ENCODE peak calls at places on chromosome 11, in six cellular contexts. One of them, this sample, is unnamed.

GRCh38 chr11:104967493-104968364 is 645 bp downstream of the CASP4 start:
- DNase-seq in CD8-positive, alpha-beta memory T cell: no peak
- DNase-seq in AG10803: no peak
- DNase-seq in effector CD8-positive, alpha-beta T cell: no peak
- DNase-seq in stimulated activated CD4-positive, alpha-beta T cell treated with anti-CD3 and anti-CD28 coated beads, Interleukin-4, amount 100 ng/mL, for 48 hours: no peak
- DNase-seq in ACHN: peak; percentile 8
- DNase-seq in this sample: no peak

GRCh38 chr11:92149996-92150395 is 74.6 kb upstream of the FAT3 start:
- DNase-seq in ACHN: no peak
- DNase-seq in CD8-positive, alpha-beta memory T cell: no peak
- DNase-seq in effector CD8-positive, alpha-beta T cell: no peak
- DNase-seq in stimulated activated CD4-positive, alpha-beta T cell treated with anti-CD3 and anti-CD28 coated beads, Interleukin-4, amount 100 ng/mL, for 48 hours: no peak
- DNase-seq in AG10803: peak; percentile 20
- DNase-seq in this sample: no peak

GRCh38 chr11:130040281-130040940 is 29.3 kb upstream of the APLP2 start:
- DNase-seq in ACHN: no peak
- DNase-seq in CD8-positive, alpha-beta memory T cell: no peak
- DNase-seq in effector CD8-positive, alpha-beta T cell: no peak
- DNase-seq in stimulated activated CD4-positive, alpha-beta T cell treated with anti-CD3 and anti-CD28 coated beads, Interleukin-4, amount 100 ng/mL, for 48 hours: no peak
- DNase-seq in AG10803: no peak
- DNase-seq in this sample: no peak

GRCh38 chr11:123250811-123251655 is 56.0 kb upstream of the CLMP start:
- DNase-seq in CD8-positive, alpha-beta memory T cell: no peak
- DNase-seq in stimulated activated CD4-positive, alpha-beta T cell treated with anti-CD3 and anti-CD28 coated beads, Interleukin-4, amount 100 ng/mL, for 48 hours: no peak
- DNase-seq in AG10803: no peak
- DNase-seq in ACHN: no peak
- DNase-seq in effector CD8-positive, alpha-beta T cell: no peak
- DNase-seq in this sample: no peak

GRCh38 chr11:104738918-104739317 is 159.3 kb downstream of the CASP12 start:
- DNase-seq in CD8-positive, alpha-beta memory T cell: no peak
- DNase-seq in effector CD8-positive, alpha-beta T cell: no peak
- DNase-seq in stimulated activated CD4-positive, alpha-beta T cell treated with anti-CD3 and anti-CD28 coated beads, Interleukin-4, amount 100 ng/mL, for 48 hours: no peak
- DNase-seq in ACHN: no peak
- DNase-seq in AG10803: no peak
- DNase-seq in this sample: no peak

GRCh38 chr11:18171377-18172000 is 1.1 kb upstream of the MRGPRX4 start:
- DNase-seq in AG10803: peak; percentile 33
- DNase-seq in stimulated activated CD4-positive, alpha-beta T cell treated with anti-CD3 and anti-CD28 coated beads, Interleukin-4, amount 100 ng/mL, for 48 hours: no peak
- DNase-seq in effector CD8-positive, alpha-beta T cell: no peak
- DNase-seq in ACHN: peak; percentile 45
- DNase-seq in CD8-positive, alpha-beta memory T cell: no peak
- DNase-seq in this sample: no peak

GRCh38 chr11:12889243-12889642 is 119.9 kb upstream of the RASSF10 start:
- DNase-seq in effector CD8-positive, alpha-beta T cell: no peak
- DNase-seq in CD8-positive, alpha-beta memory T cell: no peak
- DNase-seq in ACHN: no peak
- DNase-seq in stimulated activated CD4-positive, alpha-beta T cell treated with anti-CD3 and anti-CD28 coated beads, Interleukin-4, amount 100 ng/mL, for 48 hours: no peak
- DNase-seq in AG10803: peak; percentile 89
- DNase-seq in this sample: no peak

GRCh38 chr11:58164389-58164788 is 24.5 kb upstream of the OR9Q2 start:
- DNase-seq in AG10803: no peak
- DNase-seq in ACHN: no peak
- DNase-seq in stimulated activated CD4-positive, alpha-beta T cell treated with anti-CD3 and anti-CD28 coated beads, Interleukin-4, amount 100 ng/mL, for 48 hours: no peak
- DNase-seq in CD8-positive, alpha-beta memory T cell: no peak
- DNase-seq in effector CD8-positive, alpha-beta T cell: no peak
- DNase-seq in this sample: no peak

GRCh38 chr11:103939694-103940093 is 96.7 kb upstream of the DDI1 start:
- DNase-seq in CD8-positive, alpha-beta memory T cell: no peak
- DNase-seq in AG10803: no peak
- DNase-seq in ACHN: no peak
- DNase-seq in stimulated activated CD4-positive, alpha-beta T cell treated with anti-CD3 and anti-CD28 coated beads, Interleukin-4, amount 100 ng/mL, for 48 hours: no peak
- DNase-seq in effector CD8-positive, alpha-beta T cell: no peak
- DNase-seq in this sample: no peak

GRCh38 chr11:68889948-68890446 is 13.6 kb downstream of the MRPL21 start:
- DNase-seq in effector CD8-positive, alpha-beta T cell: no peak
- DNase-seq in ACHN: no peak
- DNase-seq in CD8-positive, alpha-beta memory T cell: no peak
- DNase-seq in stimulated activated CD4-positive, alpha-beta T cell treated with anti-CD3 and anti-CD28 coated beads, Interleukin-4, amount 100 ng/mL, for 48 hours: no peak
- DNase-seq in AG10803: peak; percentile 98
- DNase-seq in this sample: no peak

GRCh38 chr11:73757598-73757997 is 3.3 kb downstream of the RAB6A start:
- DNase-seq in stimulated activated CD4-positive, alpha-beta T cell treated with anti-CD3 and anti-CD28 coated beads, Interleukin-4, amount 100 ng/mL, for 48 hours: no peak
- DNase-seq in CD8-positive, alpha-beta memory T cell: no peak
- DNase-seq in AG10803: no peak
- DNase-seq in effector CD8-positive, alpha-beta T cell: no peak
- DNase-seq in ACHN: no peak
- DNase-seq in this sample: no peak

GRCh38 chr11:69744435-69744834 is 30.7 kb downstream of the FGF4 start:
- DNase-seq in effector CD8-positive, alpha-beta T cell: no peak
- DNase-seq in ACHN: peak; percentile 44
- DNase-seq in AG10803: peak; percentile 59
- DNase-seq in CD8-positive, alpha-beta memory T cell: no peak
- DNase-seq in stimulated activated CD4-positive, alpha-beta T cell treated with anti-CD3 and anti-CD28 coated beads, Interleukin-4, amount 100 ng/mL, for 48 hours: no peak
- DNase-seq in this sample: no peak

GRCh38 chr11:86596861-86597632 is 75.4 kb downstream of the ME3 start:
- DNase-seq in ACHN: no peak
- DNase-seq in AG10803: peak; percentile 52
- DNase-seq in effector CD8-positive, alpha-beta T cell: no peak
- DNase-seq in CD8-positive, alpha-beta memory T cell: no peak
- DNase-seq in stimulated activated CD4-positive, alpha-beta T cell treated with anti-CD3 and anti-CD28 coated beads, Interleukin-4, amount 100 ng/mL, for 48 hours: no peak
- DNase-seq in this sample: no peak